ENCODE peak calls at places on chromosomes 6 and 20, in nine cellular contexts. D is GM13976; O is activated T-cell treated with anti-CD3 and anti-CD28 coated beads for 1 hour; S is AG08396; K is T-helper 9 cell; T is fibroblast of the aortic adventitia; W is islet precursor cell; V is CD8-positive, alpha-beta memory T cell; Y is activated CD4-positive, CD25-positive, alpha-beta regulatory T cell. B is an unnamed sample.

GRCh38 chr6:112831022-112831421 is 483.9 kb downstream of the RFPL4B start:
- DNase-seq in D (no peak), O (no peak), S (no peak), K (no peak), T (no peak), W (no peak), V (no peak), Y (no peak), B (no peak)

GRCh38 chr6:160088069-160088773 is 33.4 kb upstream of the SLC22A1 start:
- DNase-seq in D (no peak), O (no peak), S (peak; percentile 94), K (no peak), T (peak; percentile 91), W (peak; percentile 69), V (no peak), Y (no peak), B (peak; percentile 89)

GRCh38 chr6:166598441-166599138 is 12.1 kb upstream of the RAMACL start:
- DNase-seq in D (no peak), O (no peak), S (peak; percentile 77), K (no peak), T (peak; percentile 96), W (peak; percentile 75), V (no peak), Y (no peak), B (peak; percentile 88)

GRCh38 chr20:47610247-47610944 is 108.7 kb downstream of the NCOA3 start:
- DNase-seq in D (peak; percentile 68), O (peak; percentile 53), S (peak; percentile 71), K (peak; percentile 43), T (peak; percentile 81), W (no peak), V (no peak), Y (peak; percentile 9), B (no peak)

GRCh38 chr6:39104528-39104927 is 10.5 kb downstream of the SAYSD1 start:
- DNase-seq in D (no peak), O (no peak), S (no peak), K (no peak), T (no peak), W (no peak), V (no peak), Y (no peak), B (no peak)

GRCh38 chr20:9407805-9408421 is 106.5 kb upstream of the LAMP5 start:
- DNase-seq in D (peak; percentile 55), O (no peak), S (peak; percentile 65), K (peak; percentile 14), T (peak; percentile 83), W (peak; percentile 77), V (no peak), Y (no peak), B (peak; percentile 62)

GRCh38 chr20:38113401-38114325 is 51.4 kb downstream of the TGM2 start:
- DNase-seq in D (no peak), O (no peak), S (no peak), K (no peak), T (no peak), W (peak; percentile 88), V (no peak), Y (no peak), B (peak; percentile 80)

GRCh38 chr6:39952170-39952569 is 17.9 kb upstream of the MOCS1 start:
- DNase-seq in D (no peak), O (no peak), S (no peak), K (no peak), T (peak; percentile 64), W (no peak), V (no peak), Y (no peak), B (no peak)

GRCh38 chr6:138540468-138540867 is 41.2 kb upstream of the NHSL1 start:
- DNase-seq in D (no peak), O (no peak), S (peak; percentile 65), K (no peak), T (peak; percentile 98), W (no peak), V (no peak), Y (no peak), B (no peak)

GRCh38 chr6:132388291-132388690 is 13.0 kb downstream of the MOXD1 start:
- DNase-seq in D (no peak), O (no peak), S (no peak), K (no peak), T (no peak), W (no peak), V (no peak), Y (no peak), B (no peak)

GRCh38 chr6:158283304-158284005 is 28.8 kb upstream of the TULP4 start:
- DNase-seq in D (no peak), O (no peak), S (peak; percentile 39), K (peak; percentile 17), T (peak; percentile 22), W (peak; percentile 68), V (peak; percentile 17), Y (no peak), B (no peak)

GRCh38 chr20:49230575-49231211 is 11.5 kb downstream of the DDX27 start:
- DNase-seq in D (no peak), O (no peak), S (no peak), K (no peak), T (no peak), W (peak; percentile 98), V (no peak), Y (no peak), B (no peak)

GRCh38 chr6:161838306-161839035 is 564.6 kb upstream of the AGPAT4 start:
- DNase-seq in D (no peak), O (no peak), S (no peak), K (no peak), T (no peak), W (peak; percentile 80), V (no peak), Y (no peak), B (no peak)

GRCh38 chr6:157982297-157982579 is 575 bp downstream of the SYNJ2 start:
- DNase-seq in D (peak; percentile 69), O (no peak), S (peak; percentile 55), K (peak; percentile 29), T (peak; percentile 30), W (peak; percentile 70), V (no peak), Y (no peak), B (no peak)

GRCh38 chr6:34953084-34954025 is 64.3 kb downstream of the ANKS1A start:
- DNase-seq in D (no peak), O (no peak), S (peak; percentile 50), K (no peak), T (peak; percentile 35), W (no peak), V (no peak), Y (no peak), B (no peak)

GRCh38 chr20:5495939-5496338 is 179.2 kb upstream of the PROKR2 start:
- DNase-seq in D (no peak), O (no peak), S (no peak), K (no peak), T (no peak), W (no peak), V (no peak), Y (no peak), B (no peak)

GRCh38 chr6:36820700-36821580 is 18.3 kb downstream of the CPNE5 start:
- DNase-seq in D (no peak), O (no peak), S (no peak), K (no peak), T (peak; percentile 18), W (peak; percentile 77), V (no peak), Y (no peak), B (no peak)

GRCh38 chr6:42426191-42426590 is 25.5 kb downstream of the TRERF1 start:
- DNase-seq in D (no peak), O (no peak), S (no peak), K (no peak), T (no peak), W (no peak), V (no peak), Y (no peak), B (no peak)

GRCh38 chr6:40693767-40694166 is 106.6 kb upstream of the LRFN2 start:
- DNase-seq in D (no peak), O (no peak), S (no peak), K (no peak), T (no peak), W (no peak), V (no peak), Y (no peak), B (no peak)

GRCh38 chr6:166010585-166010984 is 157.1 kb downstream of the TBXT start:
- DNase-seq in D (no peak), O (no peak), S (no peak), K (no peak), T (no peak), W (no peak), V (no peak), Y (no peak), B (peak; percentile 64)

GRCh38 chr6:134111062-134111677 is 58.7 kb upstream of the SLC2A12 start:
- DNase-seq in D (peak; percentile 75), O (no peak), S (peak; percentile 78), K (peak; percentile 21), T (peak; percentile 76), W (no peak), V (peak; percentile 54), Y (peak; percentile 8), B (no peak)

GRCh38 chr20:53878262-53879047 is 191.9 kb downstream of the BCAS1 start:
- DNase-seq in D (no peak), O (no peak), S (no peak), K (no peak), T (no peak), W (no peak), V (no peak), Y (no peak), B (peak; percentile 20)

GRCh38 chr20:10807013-10807412 is 133.2 kb upstream of the JAG1 start:
- DNase-seq in D (no peak), O (no peak), S (no peak), K (no peak), T (no peak), W (peak; percentile 60), V (no peak), Y (no peak), B (no peak)

GRCh38 chr20:10644458-10645204 is 29.2 kb downstream of the JAG1 start:
- DNase-seq in D (peak; percentile 49), O (no peak), S (no peak), K (no peak), T (no peak), W (no peak), V (no peak), Y (no peak), B (peak; percentile 42)

GRCh38 chr20:57501461-57502330 is 23.2 kb downstream of the CTCFL start:
- DNase-seq in D (no peak), O (no peak), S (peak; percentile 33), K (no peak), T (no peak), W (peak; percentile 88), V (no peak), Y (no peak), B (no peak)

GRCh38 chr6:29757701-29758293 is 34.6 kb downstream of the HLA-F start:
- DNase-seq in D (no peak), O (no peak), S (no peak), K (no peak), T (no peak), W (peak; percentile 68), V (no peak), Y (no peak), B (no peak)

GRCh38 chr6:38933426-38933825 is 115.2 kb upstream of the GLP1R start:
- DNase-seq in D (no peak), O (no peak), S (no peak), K (no peak), T (peak; percentile 8), W (no peak), V (no peak), Y (no peak), B (no peak)

GRCh38 chr6:154347981-154348380 is 8.6 kb downstream of the IPCEF1 start:
- DNase-seq in D (no peak), O (no peak), S (no peak), K (no peak), T (no peak), W (no peak), V (no peak), Y (no peak), B (no peak)

GRCh38 chr6:88725111-88725711 is 238.2 kb downstream of the RNGTT start:
- DNase-seq in D (no peak), O (no peak), S (no peak), K (no peak), T (peak; percentile 14), W (peak; percentile 88), V (no peak), Y (no peak), B (no peak)

GRCh38 chr6:125913864-125914351 is 42.7 kb upstream of the HINT3 start:
- DNase-seq in D (no peak), O (no peak), S (peak; percentile 48), K (no peak), T (peak; percentile 93), W (no peak), V (no peak), Y (no peak), B (peak; percentile 36)

GRCh38 chr20:21956591-21956990 is 251.1 kb downstream of the PAX1 start:
- DNase-seq in D (no peak), O (no peak), S (no peak), K (no peak), T (no peak), W (no peak), V (no peak), Y (no peak), B (no peak)

B was measured in lower leg skin.